ENCODE peak calls at places on chromosomes 2 and 18, in ten cellular contexts. One of them, this sample, is unnamed.

GRCh38 chr2:224357098-224357901 is 44.6 kb downstream of the FAM124B start:
- DNase-seq in EL: peak; percentile 56
- DNase-seq in GOT3: no peak
- DNase-seq in stimulated activated CD4-positive, alpha-beta T cell treated with anti-CD3 and anti-CD28 coated beads, Interleukin-2, amount 100 ng/mL, for 48 hours: peak; percentile 62
- DNase-seq in AG04450: peak; percentile 30
- DNase-seq in activated CD8-positive, alpha-beta memory T cell treated with anti-CD3 and anti-CD28 coated beads for 1 hour: no peak
- DNase-seq in T-helper 1 cell: peak; percentile 12
- DNase-seq in CD8-positive, alpha-beta T cell: peak; percentile 16
- DNase-seq in HFFc6: peak; percentile 50
- DNase-seq in nucleus accumbens: peak; percentile 5
- DNase-seq in this sample: no peak

GRCh38 chr2:127044977-127045654 is 61.8 kb downstream of the BIN1 start:
- DNase-seq in EL: no peak
- DNase-seq in GOT3: no peak
- DNase-seq in stimulated activated CD4-positive, alpha-beta T cell treated with anti-CD3 and anti-CD28 coated beads, Interleukin-2, amount 100 ng/mL, for 48 hours: no peak
- DNase-seq in AG04450: no peak
- DNase-seq in activated CD8-positive, alpha-beta memory T cell treated with anti-CD3 and anti-CD28 coated beads for 1 hour: no peak
- DNase-seq in T-helper 1 cell: no peak
- DNase-seq in CD8-positive, alpha-beta T cell: no peak
- DNase-seq in HFFc6: no peak
- DNase-seq in nucleus accumbens: no peak
- DNase-seq in this sample: no peak

GRCh38 chr2:8457620-8458255 is 224.1 kb upstream of the ID2 start:
- DNase-seq in EL: no peak
- DNase-seq in GOT3: no peak
- DNase-seq in stimulated activated CD4-positive, alpha-beta T cell treated with anti-CD3 and anti-CD28 coated beads, Interleukin-2, amount 100 ng/mL, for 48 hours: no peak
- DNase-seq in AG04450: no peak
- DNase-seq in activated CD8-positive, alpha-beta memory T cell treated with anti-CD3 and anti-CD28 coated beads for 1 hour: no peak
- DNase-seq in T-helper 1 cell: peak; percentile 7
- DNase-seq in CD8-positive, alpha-beta T cell: no peak
- DNase-seq in HFFc6: no peak
- DNase-seq in nucleus accumbens: no peak
- DNase-seq in this sample: no peak

GRCh38 chr2:201831469-201831868 is 25.1 kb downstream of the CDK15 start:
- DNase-seq in EL: peak; percentile 80
- DNase-seq in GOT3: no peak
- DNase-seq in stimulated activated CD4-positive, alpha-beta T cell treated with anti-CD3 and anti-CD28 coated beads, Interleukin-2, amount 100 ng/mL, for 48 hours: no peak
- DNase-seq in AG04450: no peak
- DNase-seq in activated CD8-positive, alpha-beta memory T cell treated with anti-CD3 and anti-CD28 coated beads for 1 hour: no peak
- DNase-seq in T-helper 1 cell: no peak
- DNase-seq in CD8-positive, alpha-beta T cell: no peak
- DNase-seq in HFFc6: peak; percentile 91
- DNase-seq in nucleus accumbens: no peak
- DNase-seq in this sample: no peak

GRCh38 chr2:18404708-18405107 is 155.7 kb downstream of the RDH14 start:
- DNase-seq in EL: no peak
- DNase-seq in GOT3: no peak
- DNase-seq in stimulated activated CD4-positive, alpha-beta T cell treated with anti-CD3 and anti-CD28 coated beads, Interleukin-2, amount 100 ng/mL, for 48 hours: no peak
- DNase-seq in AG04450: no peak
- DNase-seq in activated CD8-positive, alpha-beta memory T cell treated with anti-CD3 and anti-CD28 coated beads for 1 hour: no peak
- DNase-seq in T-helper 1 cell: no peak
- DNase-seq in CD8-positive, alpha-beta T cell: no peak
- DNase-seq in HFFc6: no peak
- DNase-seq in nucleus accumbens: no peak
- DNase-seq in this sample: no peak

GRCh38 chr2:67486041-67486796 is 89.1 kb downstream of the ETAA1 start:
- DNase-seq in EL: peak; percentile 11
- DNase-seq in GOT3: no peak
- DNase-seq in stimulated activated CD4-positive, alpha-beta T cell treated with anti-CD3 and anti-CD28 coated beads, Interleukin-2, amount 100 ng/mL, for 48 hours: no peak
- DNase-seq in AG04450: no peak
- DNase-seq in activated CD8-positive, alpha-beta memory T cell treated with anti-CD3 and anti-CD28 coated beads for 1 hour: no peak
- DNase-seq in T-helper 1 cell: no peak
- DNase-seq in CD8-positive, alpha-beta T cell: no peak
- DNase-seq in HFFc6: no peak
- DNase-seq in nucleus accumbens: no peak
- DNase-seq in this sample: no peak

GRCh38 chr2:157874997-157875719 is 972 bp downstream of the ACVR1 start:
- DNase-seq in EL: peak; percentile 90
- DNase-seq in GOT3: no peak
- DNase-seq in stimulated activated CD4-positive, alpha-beta T cell treated with anti-CD3 and anti-CD28 coated beads, Interleukin-2, amount 100 ng/mL, for 48 hours: no peak
- DNase-seq in AG04450: peak; percentile 80
- DNase-seq in activated CD8-positive, alpha-beta memory T cell treated with anti-CD3 and anti-CD28 coated beads for 1 hour: no peak
- DNase-seq in T-helper 1 cell: no peak
- DNase-seq in CD8-positive, alpha-beta T cell: no peak
- DNase-seq in HFFc6: peak; percentile 90
- DNase-seq in nucleus accumbens: peak; percentile 21
- DNase-seq in this sample: peak; percentile 5

GRCh38 chr18:54551590-54551989 is 39.5 kb upstream of the DYNAP start:
- DNase-seq in EL: no peak
- DNase-seq in GOT3: no peak
- DNase-seq in stimulated activated CD4-positive, alpha-beta T cell treated with anti-CD3 and anti-CD28 coated beads, Interleukin-2, amount 100 ng/mL, for 48 hours: no peak
- DNase-seq in AG04450: no peak
- DNase-seq in activated CD8-positive, alpha-beta memory T cell treated with anti-CD3 and anti-CD28 coated beads for 1 hour: no peak
- DNase-seq in T-helper 1 cell: no peak
- DNase-seq in CD8-positive, alpha-beta T cell: no peak
- DNase-seq in HFFc6: no peak
- DNase-seq in nucleus accumbens: no peak
- DNase-seq in this sample: no peak

GRCh38 chr2:1363367-1363766 is 49.9 kb upstream of the TPO start:
- DNase-seq in EL: no peak
- DNase-seq in GOT3: no peak
- DNase-seq in stimulated activated CD4-positive, alpha-beta T cell treated with anti-CD3 and anti-CD28 coated beads, Interleukin-2, amount 100 ng/mL, for 48 hours: no peak
- DNase-seq in AG04450: no peak
- DNase-seq in activated CD8-positive, alpha-beta memory T cell treated with anti-CD3 and anti-CD28 coated beads for 1 hour: no peak
- DNase-seq in T-helper 1 cell: no peak
- DNase-seq in CD8-positive, alpha-beta T cell: no peak
- DNase-seq in HFFc6: no peak
- DNase-seq in nucleus accumbens: no peak
- DNase-seq in this sample: no peak

GRCh38 chr2:116582850-116583249 is 1231.6 kb upstream of the DDX18 start:
- DNase-seq in EL: no peak
- DNase-seq in GOT3: no peak
- DNase-seq in stimulated activated CD4-positive, alpha-beta T cell treated with anti-CD3 and anti-CD28 coated beads, Interleukin-2, amount 100 ng/mL, for 48 hours: no peak
- DNase-seq in AG04450: no peak
- DNase-seq in activated CD8-positive, alpha-beta memory T cell treated with anti-CD3 and anti-CD28 coated beads for 1 hour: no peak
- DNase-seq in T-helper 1 cell: no peak
- DNase-seq in CD8-positive, alpha-beta T cell: no peak
- DNase-seq in HFFc6: no peak
- DNase-seq in nucleus accumbens: no peak
- DNase-seq in this sample: no peak

GRCh38 chr2:32627441-32627900 is 379 bp upstream of the TTC27 start:
- DNase-seq in EL: peak; percentile 52
- DNase-seq in GOT3: peak; percentile 13
- DNase-seq in stimulated activated CD4-positive, alpha-beta T cell treated with anti-CD3 and anti-CD28 coated beads, Interleukin-2, amount 100 ng/mL, for 48 hours: peak; percentile 23
- DNase-seq in AG04450: peak; percentile 7
- DNase-seq in activated CD8-positive, alpha-beta memory T cell treated with anti-CD3 and anti-CD28 coated beads for 1 hour: peak; percentile 0
- DNase-seq in T-helper 1 cell: no peak
- DNase-seq in CD8-positive, alpha-beta T cell: no peak
- DNase-seq in HFFc6: peak; percentile 46
- DNase-seq in nucleus accumbens: peak; percentile 15
- DNase-seq in this sample: no peak

GRCh38 chr2:111201214-111201613 is 80.5 kb downstream of the BCL2L11 start:
- DNase-seq in EL: no peak
- DNase-seq in GOT3: no peak
- DNase-seq in stimulated activated CD4-positive, alpha-beta T cell treated with anti-CD3 and anti-CD28 coated beads, Interleukin-2, amount 100 ng/mL, for 48 hours: no peak
- DNase-seq in AG04450: no peak
- DNase-seq in activated CD8-positive, alpha-beta memory T cell treated with anti-CD3 and anti-CD28 coated beads for 1 hour: no peak
- DNase-seq in T-helper 1 cell: no peak
- DNase-seq in CD8-positive, alpha-beta T cell: no peak
- DNase-seq in HFFc6: no peak
- DNase-seq in nucleus accumbens: no peak
- DNase-seq in this sample: no peak

GRCh38 chr18:61727241-61727640 is 165.6 kb downstream of the RNF152 start:
- DNase-seq in EL: peak; percentile 52
- DNase-seq in GOT3: no peak
- DNase-seq in stimulated activated CD4-positive, alpha-beta T cell treated with anti-CD3 and anti-CD28 coated beads, Interleukin-2, amount 100 ng/mL, for 48 hours: no peak
- DNase-seq in AG04450: no peak
- DNase-seq in activated CD8-positive, alpha-beta memory T cell treated with anti-CD3 and anti-CD28 coated beads for 1 hour: no peak
- DNase-seq in T-helper 1 cell: no peak
- DNase-seq in CD8-positive, alpha-beta T cell: no peak
- DNase-seq in HFFc6: peak; percentile 38
- DNase-seq in nucleus accumbens: no peak
- DNase-seq in this sample: no peak

GRCh38 chr2:28594369-28595108 is 98.7 kb downstream of the PLB1 start:
- DNase-seq in EL: peak; percentile 77
- DNase-seq in GOT3: peak; percentile 36
- DNase-seq in stimulated activated CD4-positive, alpha-beta T cell treated with anti-CD3 and anti-CD28 coated beads, Interleukin-2, amount 100 ng/mL, for 48 hours: peak; percentile 91
- DNase-seq in AG04450: peak; percentile 53
- DNase-seq in activated CD8-positive, alpha-beta memory T cell treated with anti-CD3 and anti-CD28 coated beads for 1 hour: peak; percentile 79
- DNase-seq in T-helper 1 cell: peak; percentile 73
- DNase-seq in CD8-positive, alpha-beta T cell: peak; percentile 72
- DNase-seq in HFFc6: peak; percentile 73
- DNase-seq in nucleus accumbens: peak; percentile 72
- DNase-seq in this sample: peak; percentile 8

GRCh38 chr18:63158676-63159291 is 160.8 kb downstream of the BCL2 start:
- DNase-seq in EL: no peak
- DNase-seq in GOT3: no peak
- DNase-seq in stimulated activated CD4-positive, alpha-beta T cell treated with anti-CD3 and anti-CD28 coated beads, Interleukin-2, amount 100 ng/mL, for 48 hours: no peak
- DNase-seq in AG04450: no peak
- DNase-seq in activated CD8-positive, alpha-beta memory T cell treated with anti-CD3 and anti-CD28 coated beads for 1 hour: no peak
- DNase-seq in T-helper 1 cell: no peak
- DNase-seq in CD8-positive, alpha-beta T cell: no peak
- DNase-seq in HFFc6: no peak
- DNase-seq in nucleus accumbens: no peak
- DNase-seq in this sample: no peak

GRCh38 chr2:188978291-188979081 is 4.3 kb downstream of the COL3A1 start:
- DNase-seq in EL: peak; percentile 80
- DNase-seq in GOT3: no peak
- DNase-seq in stimulated activated CD4-positive, alpha-beta T cell treated with anti-CD3 and anti-CD28 coated beads, Interleukin-2, amount 100 ng/mL, for 48 hours: no peak
- DNase-seq in AG04450: no peak
- DNase-seq in activated CD8-positive, alpha-beta memory T cell treated with anti-CD3 and anti-CD28 coated beads for 1 hour: no peak
- DNase-seq in T-helper 1 cell: no peak
- DNase-seq in CD8-positive, alpha-beta T cell: no peak
- DNase-seq in HFFc6: peak; percentile 76
- DNase-seq in nucleus accumbens: no peak
- DNase-seq in this sample: no peak

GRCh38 chr18:31711365-31712035 is 27.1 kb upstream of the B4GALT6 start:
- DNase-seq in EL: no peak
- DNase-seq in GOT3: no peak
- DNase-seq in stimulated activated CD4-positive, alpha-beta T cell treated with anti-CD3 and anti-CD28 coated beads, Interleukin-2, amount 100 ng/mL, for 48 hours: no peak
- DNase-seq in AG04450: no peak
- DNase-seq in activated CD8-positive, alpha-beta memory T cell treated with anti-CD3 and anti-CD28 coated beads for 1 hour: no peak
- DNase-seq in T-helper 1 cell: no peak
- DNase-seq in CD8-positive, alpha-beta T cell: no peak
- DNase-seq in HFFc6: no peak
- DNase-seq in nucleus accumbens: no peak
- DNase-seq in this sample: no peak

GRCh38 chr2:141957827-141958440 is 172.9 kb downstream of the LRP1B start:
- DNase-seq in EL: no peak
- DNase-seq in GOT3: no peak
- DNase-seq in stimulated activated CD4-positive, alpha-beta T cell treated with anti-CD3 and anti-CD28 coated beads, Interleukin-2, amount 100 ng/mL, for 48 hours: no peak
- DNase-seq in AG04450: no peak
- DNase-seq in activated CD8-positive, alpha-beta memory T cell treated with anti-CD3 and anti-CD28 coated beads for 1 hour: no peak
- DNase-seq in T-helper 1 cell: no peak
- DNase-seq in CD8-positive, alpha-beta T cell: no peak
- DNase-seq in HFFc6: no peak
- DNase-seq in nucleus accumbens: no peak
- DNase-seq in this sample: no peak

GRCh38 chr2:10331702-10332401 is 29.1 kb downstream of the HPCAL1 start:
- DNase-seq in EL: no peak
- DNase-seq in GOT3: no peak
- DNase-seq in stimulated activated CD4-positive, alpha-beta T cell treated with anti-CD3 and anti-CD28 coated beads, Interleukin-2, amount 100 ng/mL, for 48 hours: peak; percentile 52
- DNase-seq in AG04450: no peak
- DNase-seq in activated CD8-positive, alpha-beta memory T cell treated with anti-CD3 and anti-CD28 coated beads for 1 hour: no peak
- DNase-seq in T-helper 1 cell: peak; percentile 48
- DNase-seq in CD8-positive, alpha-beta T cell: peak; percentile 14
- DNase-seq in HFFc6: no peak
- DNase-seq in nucleus accumbens: no peak
- DNase-seq in this sample: no peak

GRCh38 chr18:53544926-53545325 is 679.5 kb downstream of the MBD2 start:
- DNase-seq in EL: no peak
- DNase-seq in GOT3: no peak
- DNase-seq in stimulated activated CD4-positive, alpha-beta T cell treated with anti-CD3 and anti-CD28 coated beads, Interleukin-2, amount 100 ng/mL, for 48 hours: no peak
- DNase-seq in AG04450: no peak
- DNase-seq in activated CD8-positive, alpha-beta memory T cell treated with anti-CD3 and anti-CD28 coated beads for 1 hour: no peak
- DNase-seq in T-helper 1 cell: no peak
- DNase-seq in CD8-positive, alpha-beta T cell: no peak
- DNase-seq in HFFc6: no peak
- DNase-seq in nucleus accumbens: peak; percentile 29
- DNase-seq in this sample: no peak

GRCh38 chr2:112137516-112138142 is 556 bp upstream of the FBLN7 start:
- DNase-seq in EL: peak; percentile 50
- DNase-seq in GOT3: no peak
- DNase-seq in stimulated activated CD4-positive, alpha-beta T cell treated with anti-CD3 and anti-CD28 coated beads, Interleukin-2, amount 100 ng/mL, for 48 hours: no peak
- DNase-seq in AG04450: no peak
- DNase-seq in activated CD8-positive, alpha-beta memory T cell treated with anti-CD3 and anti-CD28 coated beads for 1 hour: no peak
- DNase-seq in T-helper 1 cell: no peak
- DNase-seq in CD8-positive, alpha-beta T cell: no peak
- DNase-seq in HFFc6: peak; percentile 10
- DNase-seq in nucleus accumbens: no peak
- DNase-seq in this sample: no peak

GRCh38 chr18:35999925-36000324 is 27.4 kb downstream of the RMP24 start:
- DNase-seq in EL: no peak
- DNase-seq in GOT3: no peak
- DNase-seq in stimulated activated CD4-positive, alpha-beta T cell treated with anti-CD3 and anti-CD28 coated beads, Interleukin-2, amount 100 ng/mL, for 48 hours: no peak
- DNase-seq in AG04450: no peak
- DNase-seq in activated CD8-positive, alpha-beta memory T cell treated with anti-CD3 and anti-CD28 coated beads for 1 hour: no peak
- DNase-seq in T-helper 1 cell: no peak
- DNase-seq in CD8-positive, alpha-beta T cell: no peak
- DNase-seq in HFFc6: no peak
- DNase-seq in nucleus accumbens: no peak
- DNase-seq in this sample: no peak

GRCh38 chr18:23578891-23579653 is 7.2 kb downstream of the NPC1 start:
- DNase-seq in EL: peak; percentile 22
- DNase-seq in GOT3: no peak
- DNase-seq in stimulated activated CD4-positive, alpha-beta T cell treated with anti-CD3 and anti-CD28 coated beads, Interleukin-2, amount 100 ng/mL, for 48 hours: no peak
- DNase-seq in AG04450: no peak
- DNase-seq in activated CD8-positive, alpha-beta memory T cell treated with anti-CD3 and anti-CD28 coated beads for 1 hour: no peak
- DNase-seq in T-helper 1 cell: no peak
- DNase-seq in CD8-positive, alpha-beta T cell: no peak
- DNase-seq in HFFc6: no peak
- DNase-seq in nucleus accumbens: no peak
- DNase-seq in this sample: no peak